ENCODE peak calls at places on chromosomes 6 and 20, in four cellular contexts. W, A, T and M are unnamed samples.

GRCh38 chr20:47784599-47785320 is 521 bp downstream of the SULF2 start:
- DNase-seq in W (peak; percentile 77), A (no peak), T (no peak), M (peak; percentile 66)

GRCh38 chr6:139028242-139028657 is 295 bp upstream of the ABRACL start:
- DNase-seq in W (no peak), A (no peak), T (no peak), M (no peak)

GRCh38 chr6:21856096-21856825 is 262.7 kb downstream of the SOX4 start:
- DNase-seq in W (no peak), A (no peak), T (no peak), M (no peak)

GRCh38 chr6:41200901-41201783 is at the start of gene TREML2:
- DNase-seq in W (no peak), A (peak; percentile 80), T (peak; percentile 52), M (no peak)

GRCh38 chr6:144480518-144480917 is 195.4 kb downstream of the UTRN start:
- DNase-seq in W (no peak), A (no peak), T (no peak), M (no peak)

GRCh38 chr20:58389968-58390658 is 1.1 kb downstream of the VAPB start:
- DNase-seq in W (no peak), A (peak; percentile 91), T (no peak), M (no peak)

GRCh38 chr6:139583420-139583819 is 209.0 kb upstream of the CITED2 start:
- DNase-seq in W (no peak), A (no peak), T (no peak), M (no peak)

GRCh38 chr20:3785240-3786125 is 1.1 kb downstream of the CENPB start:
- DNase-seq in W (no peak), A (peak; percentile 45), T (no peak), M (no peak)

GRCh38 chr20:45822863-45823262 is 4.2 kb downstream of the TNNC2 start:
- DNase-seq in W (peak; percentile 74), A (no peak), T (no peak), M (peak; percentile 89)

GRCh38 chr20:4794846-4795245 is 73.1 kb downstream of the PRND start:
- DNase-seq in W (no peak), A (no peak), T (no peak), M (no peak)

GRCh38 chr6:79671605-79672266 is 40.6 kb downstream of the SH3BGRL2 start:
- DNase-seq in W (no peak), A (peak; percentile 77), T (peak; percentile 41), M (no peak)

GRCh38 chr20:58286729-58287128 is 22.8 kb upstream of the RAB22A start:
- DNase-seq in W (no peak), A (no peak), T (no peak), M (no peak)

GRCh38 chr6:3228046-3228671 is 706 bp upstream of the TUBB2B start:
- DNase-seq in W (no peak), A (peak; percentile 55), T (no peak), M (no peak)

GRCh38 chr6:14549319-14549770 is 431.8 kb downstream of the CD83 start:
- DNase-seq in W (no peak), A (no peak), T (no peak), M (peak; percentile 55)

GRCh38 chr6:25202505-25202904 is 76.7 kb upstream of the CARMIL1 start:
- DNase-seq in W (no peak), A (no peak), T (no peak), M (no peak)

GRCh38 chr6:6972456-6972855 is 135.3 kb upstream of the RREB1 start:
- DNase-seq in W (peak; percentile 27), A (peak; percentile 72), T (no peak), M (peak; percentile 9)

GRCh38 chr20:40538126-40538525 is 150.9 kb downstream of the MAFB start:
- DNase-seq in W (no peak), A (no peak), T (no peak), M (no peak)

GRCh38 chr6:111517965-111518364 is 34.9 kb upstream of the REV3L start:
- DNase-seq in W (no peak), A (no peak), T (no peak), M (no peak)

GRCh38 chr20:47664744-47665143 is 120.5 kb downstream of the SULF2 start:
- DNase-seq in W (no peak), A (no peak), T (no peak), M (no peak)

GRCh38 chr20:63873477-63873971 is 8.5 kb downstream of the TPD52L2 start:
- DNase-seq in W (no peak), A (no peak), T (peak; percentile 44), M (no peak)

GRCh38 chr6:54632984-54633565 is 213.5 kb upstream of the FAM83B start:
- DNase-seq in W (no peak), A (no peak), T (no peak), M (no peak)